ENCODE peak calls at places on chromosomes 12 and 14, in seven cellular contexts. One of them, this sample, is unnamed.

GRCh38 chr12:74791365-74791764 is 253.7 kb downstream of the ATXN7L3B start:
- DNase-seq in nephron progenitor cell: no peak
- DNase-seq in ACHN: no peak
- DNase-seq in caudate nucleus: no peak
- DNase-seq in HS-5: no peak
- DNase-seq in Karpas-422: no peak
- DNase-seq in D341Med: no peak
- DNase-seq in this sample: peak; percentile 11

GRCh38 chr12:116532986-116533342 is 26.2 kb upstream of the MAP1LC3B2 start:
- DNase-seq in D341Med: no peak
- DNase-seq in nephron progenitor cell: no peak
- DNase-seq in HS-5: no peak
- DNase-seq in Karpas-422: no peak
- DNase-seq in ACHN: no peak
- DNase-seq in caudate nucleus: no peak
- DNase-seq in this sample: no peak

GRCh38 chr12:98595152-98595988 is 1.9 kb downstream of the SLC25A3 start:
- DNase-seq in Karpas-422: peak; percentile 51
- DNase-seq in ACHN: peak; percentile 91
- DNase-seq in caudate nucleus: no peak
- DNase-seq in HS-5: peak; percentile 76
- DNase-seq in nephron progenitor cell: no peak
- DNase-seq in D341Med: no peak
- DNase-seq in this sample: no peak

GRCh38 chr14:73358187-73358586 is 100.2 kb downstream of the NUMB start:
- DNase-seq in HS-5: no peak
- DNase-seq in Karpas-422: no peak
- DNase-seq in caudate nucleus: no peak
- DNase-seq in ACHN: no peak
- DNase-seq in nephron progenitor cell: no peak
- DNase-seq in D341Med: no peak
- DNase-seq in this sample: no peak

GRCh38 chr14:102344485-102344884 is 18.2 kb downstream of the CINP start:
- DNase-seq in D341Med: no peak
- DNase-seq in nephron progenitor cell: no peak
- DNase-seq in ACHN: no peak
- DNase-seq in Karpas-422: no peak
- DNase-seq in caudate nucleus: peak; percentile 58
- DNase-seq in HS-5: no peak
- DNase-seq in this sample: no peak

GRCh38 chr12:53659011-53659551 is 16.8 kb downstream of the ATP5MC2 start:
- DNase-seq in ACHN: no peak
- DNase-seq in Karpas-422: no peak
- DNase-seq in nephron progenitor cell: peak; percentile 9
- DNase-seq in HS-5: no peak
- DNase-seq in caudate nucleus: peak; percentile 79
- DNase-seq in D341Med: no peak
- DNase-seq in this sample: peak; percentile 95

GRCh38 chr12:52630104-52630500 is 11.7 kb upstream of the KRT73 start:
- DNase-seq in nephron progenitor cell: no peak
- DNase-seq in HS-5: no peak
- DNase-seq in caudate nucleus: no peak
- DNase-seq in ACHN: no peak
- DNase-seq in D341Med: peak; percentile 4
- DNase-seq in Karpas-422: no peak
- DNase-seq in this sample: no peak

GRCh38 chr12:114636723-114637480 is 47.1 kb downstream of the TBX3 start:
- DNase-seq in D341Med: no peak
- DNase-seq in ACHN: peak; percentile 29
- DNase-seq in Karpas-422: no peak
- DNase-seq in nephron progenitor cell: no peak
- DNase-seq in caudate nucleus: peak; percentile 2
- DNase-seq in HS-5: no peak
- DNase-seq in this sample: no peak

GRCh38 chr12:57268264-57268663 is 17.3 kb upstream of the STAC3 start:
- DNase-seq in caudate nucleus: no peak
- DNase-seq in HS-5: peak; percentile 25
- DNase-seq in D341Med: no peak
- DNase-seq in nephron progenitor cell: no peak
- DNase-seq in ACHN: no peak
- DNase-seq in Karpas-422: no peak
- DNase-seq in this sample: peak; percentile 63

GRCh38 chr14:49972840-49973239 is 80.0 kb downstream of the ARF6 start:
- DNase-seq in caudate nucleus: no peak
- DNase-seq in HS-5: peak; percentile 73
- DNase-seq in nephron progenitor cell: no peak
- DNase-seq in D341Med: no peak
- DNase-seq in Karpas-422: peak; percentile 82
- DNase-seq in ACHN: peak; percentile 86
- DNase-seq in this sample: peak; percentile 17

GRCh38 chr12:87871061-87871460 is 158.1 kb downstream of the C12orf50 start:
- DNase-seq in nephron progenitor cell: no peak
- DNase-seq in D341Med: no peak
- DNase-seq in caudate nucleus: no peak
- DNase-seq in Karpas-422: no peak
- DNase-seq in HS-5: no peak
- DNase-seq in ACHN: no peak
- DNase-seq in this sample: no peak

GRCh38 chr14:52380294-52380693 is 66.2 kb downstream of the PTGER2 start:
- DNase-seq in nephron progenitor cell: no peak
- DNase-seq in D341Med: no peak
- DNase-seq in Karpas-422: no peak
- DNase-seq in caudate nucleus: no peak
- DNase-seq in HS-5: no peak
- DNase-seq in ACHN: peak; percentile 82
- DNase-seq in this sample: no peak

GRCh38 chr14:104510794-104511611 is 68.6 kb upstream of the C14orf180 start:
- DNase-seq in D341Med: no peak
- DNase-seq in Karpas-422: no peak
- DNase-seq in caudate nucleus: peak; percentile 45
- DNase-seq in ACHN: no peak
- DNase-seq in nephron progenitor cell: no peak
- DNase-seq in HS-5: no peak
- DNase-seq in this sample: no peak

GRCh38 chr14:94768521-94769412 is 1.1 kb downstream of the GSC start:
- DNase-seq in ACHN: no peak
- DNase-seq in HS-5: no peak
- DNase-seq in Karpas-422: no peak
- DNase-seq in D341Med: no peak
- DNase-seq in nephron progenitor cell: peak; percentile 37
- DNase-seq in caudate nucleus: no peak
- DNase-seq in this sample: no peak

GRCh38 chr14:100328495-100329163 is 5.5 kb downstream of the SLC25A47 start:
- DNase-seq in nephron progenitor cell: no peak
- DNase-seq in ACHN: no peak
- DNase-seq in D341Med: no peak
- DNase-seq in Karpas-422: no peak
- DNase-seq in caudate nucleus: no peak
- DNase-seq in HS-5: no peak
- DNase-seq in this sample: no peak

GRCh38 chr14:21068521-21069387 is 1.4 kb upstream of the ARHGEF40 start:
- DNase-seq in nephron progenitor cell: peak; percentile 57
- DNase-seq in D341Med: peak; percentile 80
- DNase-seq in ACHN: peak; percentile 67
- DNase-seq in HS-5: no peak
- DNase-seq in caudate nucleus: peak; percentile 34
- DNase-seq in Karpas-422: peak; percentile 86
- DNase-seq in this sample: peak; percentile 81

GRCh38 chr14:90521121-90521929 is 124.5 kb downstream of the CALM1 start:
- DNase-seq in caudate nucleus: no peak
- DNase-seq in nephron progenitor cell: no peak
- DNase-seq in ACHN: no peak
- DNase-seq in Karpas-422: no peak
- DNase-seq in D341Med: peak; percentile 75
- DNase-seq in HS-5: no peak
- DNase-seq in this sample: peak; percentile 42

GRCh38 chr12:6267007-6267721 is 43.3 kb upstream of the PLEKHG6 start:
- DNase-seq in D341Med: no peak
- DNase-seq in HS-5: no peak
- DNase-seq in nephron progenitor cell: no peak
- DNase-seq in Karpas-422: no peak
- DNase-seq in ACHN: peak; percentile 53
- DNase-seq in caudate nucleus: no peak
- DNase-seq in this sample: peak; percentile 41

GRCh38 chr14:72740966-72741835 is 152.7 kb downstream of the DPF3 start:
- DNase-seq in ACHN: no peak
- DNase-seq in D341Med: no peak
- DNase-seq in HS-5: no peak
- DNase-seq in caudate nucleus: no peak
- DNase-seq in nephron progenitor cell: no peak
- DNase-seq in Karpas-422: no peak
- DNase-seq in this sample: no peak

GRCh38 chr14:85288041-85288440 is 241.9 kb upstream of the FLRT2 start:
- DNase-seq in Karpas-422: no peak
- DNase-seq in caudate nucleus: no peak
- DNase-seq in ACHN: no peak
- DNase-seq in nephron progenitor cell: no peak
- DNase-seq in HS-5: no peak
- DNase-seq in D341Med: no peak
- DNase-seq in this sample: no peak

GRCh38 chr14:74980398-74980745 is 22.3 kb upstream of the EIF2B2 start:
- DNase-seq in Karpas-422: no peak
- DNase-seq in caudate nucleus: no peak
- DNase-seq in HS-5: no peak
- DNase-seq in nephron progenitor cell: no peak
- DNase-seq in D341Med: no peak
- DNase-seq in ACHN: no peak
- DNase-seq in this sample: no peak

GRCh38 chr12:94089891-94090290 is 58.5 kb upstream of the PLXNC1 start:
- DNase-seq in nephron progenitor cell: no peak
- DNase-seq in ACHN: no peak
- DNase-seq in caudate nucleus: no peak
- DNase-seq in Karpas-422: no peak
- DNase-seq in HS-5: no peak
- DNase-seq in D341Med: no peak
- DNase-seq in this sample: no peak

GRCh38 chr14:95268350-95268749 is 51.4 kb downstream of the CLMN start:
- DNase-seq in ACHN: no peak
- DNase-seq in caudate nucleus: no peak
- DNase-seq in nephron progenitor cell: no peak
- DNase-seq in Karpas-422: no peak
- DNase-seq in D341Med: no peak
- DNase-seq in HS-5: no peak
- DNase-seq in this sample: peak; percentile 71

GRCh38 chr14:22882529-22883190 is 362 bp upstream of the REM2 start:
- DNase-seq in nephron progenitor cell: peak; percentile 68
- DNase-seq in HS-5: no peak
- DNase-seq in ACHN: peak; percentile 17
- DNase-seq in Karpas-422: peak; percentile 79
- DNase-seq in D341Med: no peak
- DNase-seq in caudate nucleus: peak; percentile 56
- DNase-seq in this sample: peak; percentile 54

GRCh38 chr14:51474854-51475253 is 176.9 kb upstream of the FRMD6 start:
- DNase-seq in Karpas-422: no peak
- DNase-seq in HS-5: no peak
- DNase-seq in caudate nucleus: no peak
- DNase-seq in ACHN: no peak
- DNase-seq in D341Med: no peak
- DNase-seq in nephron progenitor cell: no peak
- DNase-seq in this sample: no peak

GRCh38 chr14:86055512-86055911 is 525.6 kb downstream of the FLRT2 start:
- DNase-seq in ACHN: no peak
- DNase-seq in caudate nucleus: no peak
- DNase-seq in Karpas-422: peak; percentile 60
- DNase-seq in nephron progenitor cell: no peak
- DNase-seq in D341Med: no peak
- DNase-seq in HS-5: no peak
- DNase-seq in this sample: no peak